ENCODE peak calls at places on chromosome 9, in seven cellular contexts. A is C1 segment of cervical spinal cord; I is stimulated activated CD8-positive, alpha-beta memory T cell treated with anti-CD3 and anti-CD28 coated beads, Interleukin-4, amount 100 ng/mL, for 1 hour; Y is glutamatergic neuron; H is stimulated activated CD4-positive, alpha-beta T cell treated with anti-CD3 and anti-CD28 coated beads, Interleukin-4, amount 100 ng/mL, for 48 hours; F is COLO829; W is osteocyte. C is an unnamed sample.

GRCh38 chr9:125766468-125767221 is 19.5 kb downstream of the PBX3 start:
- DNase-seq in A (no peak), I (no peak), Y (no peak), H (no peak), F (no peak), W (no peak), C (no peak)

GRCh38 chr9:21102311-21102710 is 24.6 kb upstream of the IFNB1 start:
- DNase-seq in A (no peak), I (no peak), Y (no peak), H (no peak), F (no peak), W (no peak), C (no peak)

GRCh38 chr9:137077010-137077747 is at the start of gene UAP1L1:
- DNase-seq in A (peak), I (no peak), Y (peak), H (peak), F (no peak), W (no peak), C (no peak)

GRCh38 chr9:90838761-90839160 is 37.1 kb downstream of the SYK start:
- DNase-seq in A (no peak), I (no peak), Y (no peak), H (no peak), F (no peak), W (no peak), C (no peak)

GRCh38 chr9:113775714-113776113 is 100.4 kb upstream of the ZNF618 start:
- DNase-seq in A (no peak), I (no peak), Y (no peak), H (no peak), F (no peak), W (peak), C (no peak)

GRCh38 chr9:135978650-135979461 is 17.7 kb upstream of the UBAC1 start:
- DNase-seq in A (no peak), I (peak), Y (no peak), H (no peak), F (no peak), W (no peak), C (no peak)

GRCh38 chr9:137279741-137280477 is 2.4 kb downstream of the TOR4A start:
- DNase-seq in A (no peak), I (no peak), Y (no peak), H (no peak), F (no peak), W (no peak), C (no peak)

GRCh38 chr9:88586452-88586851 is 51.5 kb downstream of the NXNL2 start:
- DNase-seq in A (no peak), I (no peak), Y (no peak), H (no peak), F (no peak), W (no peak), C (no peak)

GRCh38 chr9:123778232-123778902 is 151.6 kb downstream of the DENND1A start:
- DNase-seq in A (no peak), I (no peak), Y (no peak), H (no peak), F (no peak), W (no peak), C (no peak)

GRCh38 chr9:34591091-34591910 is 1.8 kb upstream of the CNTFR start:
- DNase-seq in A (no peak), I (peak), Y (peak), H (peak), F (peak), W (peak), C (no peak)

GRCh38 chr9:119793272-119793671 is 424.0 kb upstream of the BRINP1 start:
- DNase-seq in A (no peak), I (no peak), Y (no peak), H (no peak), F (no peak), W (no peak), C (no peak)

GRCh38 chr9:137245450-137246421 is 4.6 kb downstream of the TUBB4B start:
- DNase-seq in A (no peak), I (no peak), Y (no peak), H (no peak), F (no peak), W (no peak), C (no peak)

GRCh38 chr9:113677057-113677456 is 199.1 kb upstream of the ZNF618 start:
- DNase-seq in A (no peak), I (no peak), Y (no peak), H (no peak), F (no peak), W (no peak), C (no peak)

GRCh38 chr9:14212116-14212515 is 101.8 kb downstream of the NFIB start:
- DNase-seq in A (no peak), I (no peak), Y (no peak), H (no peak), F (peak), W (no peak), C (no peak)

GRCh38 chr9:127346584-127346983 is 50.4 kb upstream of the SLC2A8 start:
- DNase-seq in A (no peak), I (no peak), Y (no peak), H (no peak), F (no peak), W (no peak), C (no peak)

GRCh38 chr9:107730691-107731090 is 241.1 kb upstream of the KLF4 start:
- DNase-seq in A (no peak), I (no peak), Y (no peak), H (no peak), F (no peak), W (no peak), C (no peak)

GRCh38 chr9:36867672-36868471 is 166.2 kb downstream of the PAX5 start:
- DNase-seq in A (no peak), I (no peak), Y (no peak), H (no peak), F (no peak), W (no peak), C (no peak)

GRCh38 chr9:116000748-116001329 is 152.8 kb upstream of the PAPPA start:
- DNase-seq in A (no peak), I (no peak), Y (peak), H (no peak), F (no peak), W (no peak), C (no peak)

GRCh38 chr9:79976501-79977444 is 405.0 kb downstream of the TLE4 start:
- DNase-seq in A (no peak), I (no peak), Y (peak), H (no peak), F (no peak), W (no peak), C (no peak)

GRCh38 chr9:130159057-130159456 is 13.1 kb upstream of the NCS1 start:
- DNase-seq in A (no peak), I (no peak), Y (no peak), H (no peak), F (no peak), W (no peak), C (no peak)

GRCh38 chr9:109766351-109766750 is 13.6 kb upstream of the PALM2AKAP2 start:
- DNase-seq in A (no peak), I (no peak), Y (no peak), H (no peak), F (peak), W (no peak), C (no peak)

GRCh38 chr9:127566351-127567001 is 45.6 kb upstream of the STXBP1 start:
- DNase-seq in A (no peak), I (no peak), Y (no peak), H (no peak), F (no peak), W (no peak), C (no peak)

GRCh38 chr9:20446248-20446647 is 176.1 kb downstream of the MLLT3 start:
- DNase-seq in A (no peak), I (no peak), Y (no peak), H (no peak), F (no peak), W (no peak), C (no peak)

C was measured in cortex of kidney.